ENCODE peak calls at places on chromosomes 13 and 19, in nine cellular contexts. P, S, Q, K, E, N, U, O and T are unnamed samples.

GRCh38 chr19:23991170-23991569 is 76.5 kb downstream of the ZNF726 start:
- ATAC-seq in N (no peak), U (no peak), S (no peak), P (no peak), K (peak; percentile 63), Q (peak; percentile 77), E (no peak), O (no peak), T (no peak)

GRCh38 chr19:3459965-3460582 is 20.3 kb downstream of the SMIM24 start:
- ATAC-seq in S (no peak), E (no peak), P (no peak), U (no peak), Q (no peak), O (no peak), N (no peak), K (no peak), T (no peak)

GRCh38 chr13:78657699-78658629 is 991 bp downstream of the OBI1 start:
- ATAC-seq in Q (no peak), N (peak; percentile 4), E (no peak), S (no peak), K (no peak), P (no peak), U (no peak), O (no peak), T (no peak)

GRCh38 chr13:26465954-26466353 is 91.5 kb upstream of the WASF3 start:
- ATAC-seq in N (no peak), Q (no peak), P (no peak), S (no peak), O (no peak), K (no peak), U (no peak), E (no peak), T (no peak)

GRCh38 chr13:40383132-40383531 is 283.3 kb downstream of the FOXO1 start:
- ATAC-seq in N (no peak), U (no peak), S (peak; percentile 19), Q (no peak), O (no peak), E (no peak), P (no peak), K (no peak), T (no peak)

GRCh38 chr19:44807652-44808462 is 1.0 kb upstream of the BCAM start:
- ATAC-seq in P (peak; percentile 66), O (no peak), U (no peak), S (peak; percentile 67), Q (peak; percentile 12), K (no peak), N (no peak), E (peak; percentile 84), T (no peak)

GRCh38 chr19:11180346-11180745 is 17.0 kb downstream of the KANK2 start:
- ATAC-seq in E (no peak), N (no peak), K (no peak), P (no peak), O (no peak), Q (no peak), S (peak; percentile 39), U (no peak), T (no peak)

GRCh38 chr19:39046037-39046821 is 13.9 kb upstream of the FBXO27 start:
- ATAC-seq in E (peak; percentile 80), U (peak; percentile 26), K (no peak), Q (no peak), S (no peak), P (no peak), O (peak; percentile 55), N (peak; percentile 27), T (no peak)

GRCh38 chr13:25901460-25902376 is 150.1 kb downstream of the SHISA2 start:
- ATAC-seq in S (no peak), U (peak; percentile 88), N (peak; percentile 94), Q (peak; percentile 91), E (peak; percentile 51), O (peak; percentile 88), K (peak; percentile 97), P (no peak), T (peak; percentile 80)

GRCh38 chr19:54147676-54148075 is 10.1 kb downstream of the CNOT3 start:
- ATAC-seq in N (no peak), Q (no peak), S (peak; percentile 80), E (no peak), K (no peak), U (no peak), P (no peak), O (no peak), T (no peak)

GRCh38 chr19:33290956-33291622 is 11.2 kb downstream of the CEBPA start:
- ATAC-seq in U (no peak), P (no peak), E (peak; percentile 20), N (no peak), K (no peak), Q (no peak), S (no peak), O (no peak), T (no peak)

GRCh38 chr13:107770541-107770940 is 444.8 kb downstream of the LIG4 start:
- ATAC-seq in N (no peak), P (no peak), S (no peak), Q (no peak), K (no peak), O (no peak), U (no peak), E (no peak), T (no peak)

GRCh38 chr19:46654621-46655152 is 6.3 kb downstream of the DACT3 start:
- ATAC-seq in O (no peak), Q (no peak), K (no peak), E (no peak), S (peak; percentile 33), P (no peak), N (no peak), U (no peak), T (no peak)

GRCh38 chr13:21837841-21838551 is 167.1 kb downstream of the FGF9 start:
- ATAC-seq in U (no peak), Q (no peak), E (no peak), O (no peak), K (no peak), N (no peak), S (no peak), P (peak; percentile 82), T (no peak)

GRCh38 chr19:44820648-44821609 is 12.0 kb downstream of the BCAM start:
- ATAC-seq in U (no peak), P (peak; percentile 63), O (no peak), Q (no peak), S (peak; percentile 85), N (no peak), K (no peak), E (no peak), T (peak; percentile 41)

GRCh38 chr13:97559981-97560380 is 126.0 kb downstream of the RAP2A start:
- ATAC-seq in K (no peak), Q (no peak), O (no peak), S (no peak), E (no peak), N (no peak), P (no peak), U (no peak), T (no peak)

GRCh38 chr19:2634228-2634951 is 68.1 kb downstream of the GNG7 start:
- ATAC-seq in N (no peak), K (no peak), E (no peak), U (no peak), Q (no peak), P (no peak), S (peak; percentile 82), O (no peak), T (no peak)

GRCh38 chr13:31998131-31998530 is 33.4 kb upstream of the FRY start:
- ATAC-seq in S (no peak), N (no peak), Q (no peak), P (no peak), E (no peak), O (no peak), U (no peak), K (no peak), T (no peak)

GRCh38 chr13:52903320-52903719 is 54.9 kb upstream of the PCDH8 start:
- ATAC-seq in S (no peak), E (no peak), K (no peak), U (no peak), O (no peak), P (no peak), Q (no peak), N (no peak), T (peak; percentile 96)

GRCh38 chr13:74082741-74083160 is 51.5 kb downstream of the KLF12 start:
- ATAC-seq in S (no peak), U (no peak), O (no peak), E (no peak), N (no peak), Q (no peak), P (no peak), K (no peak), T (no peak)

GRCh38 chr13:78816592-78816991 is 157.6 kb upstream of the OBI1 start:
- ATAC-seq in N (no peak), O (no peak), Q (no peak), E (no peak), U (no peak), P (no peak), S (no peak), K (no peak), T (no peak)

GRCh38 chr19:2084993-2085720 is 11.0 kb downstream of the MOB3A start:
- ATAC-seq in K (peak; percentile 64), S (peak; percentile 46), Q (peak; percentile 70), O (peak; percentile 64), N (peak; percentile 59), U (peak; percentile 51), P (no peak), E (no peak), T (peak; percentile 66)

GRCh38 chr13:35499131-35500051 is 22.9 kb upstream of the MAB21L1 start:
- ATAC-seq in P (no peak), U (no peak), E (no peak), Q (no peak), O (no peak), K (no peak), N (no peak), S (peak; percentile 98), T (no peak)

GRCh38 chr19:23665651-23666410 is 21.2 kb downstream of the ZNF675 start:
- ATAC-seq in N (no peak), O (no peak), P (no peak), K (no peak), Q (no peak), S (no peak), E (no peak), U (no peak), T (no peak)

GRCh38 chr13:27860743-27861142 is 59.1 kb upstream of the PDX1 start:
- ATAC-seq in E (no peak), O (no peak), N (no peak), Q (no peak), U (no peak), K (no peak), S (no peak), P (no peak), T (no peak)